ENCODE peak calls at places on chromosomes 12 and 14, in seven cellular contexts. G is HS-5; T is AG04449; O is stimulated activated CD4-positive, alpha-beta T cell treated with anti-CD3 and anti-CD28 coated beads, Interleukin-12 subunit alpha, Interleukin-12 subunit beta, amount 100 ng/mL, for 24 hours; S is activated CD4-positive, alpha-beta T cell treated with anti-CD3 and anti-CD28 coated beads, Interleukin-2, amount 50 U/mL, for 4 hours; Z is neural crest cell; H is WTC11. F is an unnamed sample.

GRCh38 chr12:3436496-3437060 is 54.4 kb upstream of the PRMT8 start:
- DNase-seq in G (no peak), T (no peak), O (no peak), S (no peak), Z (no peak), H (no peak), F (peak)

GRCh38 chr12:128091101-128091795 is 175.7 kb upstream of the TMEM132C start:
- DNase-seq in G (no peak), T (no peak), O (no peak), S (no peak), Z (no peak), H (no peak), F (no peak)

GRCh38 chr14:53509227-53509822 is 356.2 kb upstream of the DDHD1 start:
- DNase-seq in G (no peak), T (no peak), O (no peak), S (no peak), Z (no peak), H (no peak), F (no peak)

GRCh38 chr12:110743571-110744093 is 941 bp upstream of the PPP1CC start:
- DNase-seq in G (no peak), T (no peak), O (no peak), S (no peak), Z (peak), H (peak), F (peak)

GRCh38 chr12:105400227-105400626 is 69.7 kb downstream of the C12orf75 start:
- DNase-seq in G (no peak), T (no peak), O (no peak), S (no peak), Z (no peak), H (no peak), F (no peak)

GRCh38 chr12:112163471-112164325 is 38.3 kb downstream of the TRAFD1 start:
- DNase-seq in G (no peak), T (no peak), O (no peak), S (no peak), Z (no peak), H (no peak), F (no peak)

GRCh38 chr14:69658664-69659261 is 47.4 kb downstream of the SUSD6 start:
- DNase-seq in G (no peak), T (no peak), O (no peak), S (peak), Z (no peak), H (no peak), F (no peak)

GRCh38 chr14:92973265-92973797 is 50.4 kb downstream of the CHGA start:
- DNase-seq in G (no peak), T (no peak), O (peak), S (no peak), Z (peak), H (peak), F (peak)

GRCh38 chr12:58529897-58530296 is 390.4 kb downstream of the LRIG3 start:
- DNase-seq in G (peak), T (peak), O (no peak), S (no peak), Z (no peak), H (no peak), F (no peak)

GRCh38 chr14:75794615-75795038 is 133.6 kb downstream of the TTLL5 start:
- DNase-seq in G (no peak), T (peak), O (no peak), S (no peak), Z (no peak), H (no peak), F (peak)

GRCh38 chr14:69886843-69887242 is 7.6 kb downstream of the SMOC1 start:
- DNase-seq in G (no peak), T (no peak), O (no peak), S (no peak), Z (no peak), H (no peak), F (no peak)

GRCh38 chr14:61527325-61528100 is 167.8 kb upstream of the HIF1A start:
- DNase-seq in G (no peak), T (no peak), O (no peak), S (no peak), Z (no peak), H (no peak), F (no peak)

GRCh38 chr12:132703611-132704010 is 7.0 kb upstream of the PGAM5 start:
- DNase-seq in G (no peak), T (no peak), O (no peak), S (no peak), Z (no peak), H (no peak), F (no peak)

GRCh38 chr12:40192704-40193255 is 32.0 kb upstream of the LRRK2 start:
- DNase-seq in G (no peak), T (no peak), O (no peak), S (no peak), Z (no peak), H (no peak), F (no peak)

GRCh38 chr14:31787377-31787776 is 226.2 kb downstream of the NUBPL start:
- DNase-seq in G (no peak), T (no peak), O (no peak), S (no peak), Z (no peak), H (no peak), F (no peak)

GRCh38 chr12:47950856-47951468 is 12.4 kb upstream of the TMEM106C start:
- DNase-seq in G (no peak), T (no peak), O (no peak), S (no peak), Z (no peak), H (no peak), F (peak)

GRCh38 chr12:71967176-71967575 is 28.5 kb downstream of the TPH2 start:
- DNase-seq in G (no peak), T (no peak), O (no peak), S (no peak), Z (no peak), H (no peak), F (no peak)

GRCh38 chr14:27890259-27890658 is 876.3 kb upstream of the FOXG1 start:
- DNase-seq in G (no peak), T (no peak), O (no peak), S (no peak), Z (no peak), H (no peak), F (no peak)

GRCh38 chr14:104421892-104422291 is 157.7 kb upstream of the C14orf180 start:
- DNase-seq in G (no peak), T (no peak), O (no peak), S (no peak), Z (no peak), H (no peak), F (peak)

F was measured in SK-N-SH.